ENCODE peak calls at places on chromosomes 11 and 22, in four cellular contexts. S is testis, B is coronary artery, A is fibroblast of mammary gland. Y is an unnamed sample.
A peak's percentile ranks its signal among the peaks of the same experiment; 100 is the strongest.

GRCh38 chr11:75576445-75577049 is 14.5 kb downstream of the SERPINH1 start:
- DNase-seq in S (peak; percentile 50), B (no peak), A (peak; percentile 55), Y (peak; percentile 63)

GRCh38 chr22:21959274-21960074 is 6.8 kb upstream of the PPM1F start:
- DNase-seq in S (no peak), B (no peak), A (no peak), Y (no peak)

GRCh38 chr11:109978895-109979294 is 114.3 kb upstream of the ZC3H12C start:
- DNase-seq in S (no peak), B (no peak), A (no peak), Y (peak; percentile 50)

GRCh38 chr11:34586655-34587281 is 34.1 kb upstream of the EHF start:
- DNase-seq in S (no peak), B (no peak), A (no peak), Y (no peak)

GRCh38 chr22:19661156-19661555 is 53.1 kb upstream of the SEPTIN5 start:
- DNase-seq in S (no peak), B (no peak), A (no peak), Y (peak; percentile 8)

GRCh38 chr11:42407379-42407778 is 904.4 kb upstream of the API5 start:
- DNase-seq in S (peak; percentile 51), B (no peak), A (no peak), Y (no peak)

GRCh38 chr11:61817471-61818202 is 834 bp upstream of the FADS1 start:
- DNase-seq in S (no peak), B (no peak), A (no peak), Y (no peak)

GRCh38 chr11:75073459-75074190 is 23.1 kb downstream of the OR2AT4 start:
- DNase-seq in S (no peak), B (no peak), A (no peak), Y (no peak)

GRCh38 chr11:10492084-10492483 is 37.0 kb downstream of the AMPD3 start:
- DNase-seq in S (no peak), B (no peak), A (peak; percentile 45), Y (no peak)

GRCh38 chr22:41539146-41540005 is 4.9 kb downstream of the POLR3H start:
- DNase-seq in S (no peak), B (no peak), A (peak; percentile 42), Y (no peak)

GRCh38 chr22:37400719-37401118 is 26.6 kb downstream of the ELFN2 start:
- DNase-seq in S (no peak), B (no peak), A (no peak), Y (no peak)

GRCh38 chr11:64359712-64360402 is 895 bp downstream of the RPS6KA4 start:
- DNase-seq in S (no peak), B (no peak), A (no peak), Y (no peak)

GRCh38 chr11:76282106-76282630 is 75.9 kb upstream of the WNT11 start:
- DNase-seq in S (no peak), B (no peak), A (no peak), Y (no peak)

GRCh38 chr11:74014880-74015279 is 6.0 kb upstream of the UCP3 start:
- DNase-seq in S (no peak), B (no peak), A (no peak), Y (no peak)

GRCh38 chr11:66495401-66495844 is 15.0 kb upstream of the BBS1 start:
- DNase-seq in S (no peak), B (no peak), A (no peak), Y (no peak)

GRCh38 chr11:68865241-68865640 is 23.5 kb upstream of the CPT1A start:
- DNase-seq in S (no peak), B (no peak), A (no peak), Y (no peak)

GRCh38 chr11:65429724-65430405 is 7.3 kb downstream of the NEAT1 start:
- DNase-seq in S (peak; percentile 64), B (peak; percentile 87), A (peak; percentile 89), Y (peak; percentile 80)

GRCh38 chr11:114811971-114812370 is 133.6 kb downstream of the NXPE2 start:
- DNase-seq in S (no peak), B (no peak), A (no peak), Y (no peak)

GRCh38 chr11:118198370-118198769 is 21.9 kb upstream of the SCN2B start:
- DNase-seq in S (peak; percentile 88), B (no peak), A (peak; percentile 54), Y (peak; percentile 44)

DNA sequence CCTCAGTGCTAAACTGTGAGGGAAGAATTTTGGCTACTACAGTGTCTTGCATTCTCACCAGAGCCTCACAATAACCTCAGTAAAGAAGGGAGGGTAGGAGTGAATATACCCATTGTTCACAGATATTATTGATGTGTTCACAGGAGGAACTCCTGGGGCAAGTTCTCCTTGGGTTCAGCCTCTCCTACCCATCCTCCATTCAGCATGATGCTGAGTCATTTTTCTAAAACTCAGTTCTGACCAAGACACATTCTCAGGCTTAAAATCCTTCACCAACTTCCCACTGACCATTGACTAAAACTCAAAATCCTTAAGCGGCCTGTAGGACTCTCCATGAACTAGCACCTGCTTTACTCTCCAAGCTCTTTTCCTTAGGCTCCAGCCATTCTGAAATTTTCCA is 48.7 kb downstream of the SYTL2 start:
- DNase-seq in S (no peak), B (no peak), A (peak; percentile 23), Y (no peak)
- H3K4me3 ChIP-seq in S (no peak overlapping the region), B (no peak overlapping the region), A (no peak overlapping the region), Y (no peak overlapping the region)

GRCh38 chr11:121928597-121929580 is 187.1 kb downstream of the BLID start:
- DNase-seq in S (no peak), B (no peak), A (no peak), Y (no peak)
- H3K4me3 ChIP-seq in S (peak overlapping the region; percentile 29), B (peak overlapping the region; percentile 62), A (peak overlapping the region; percentile 46), Y (no peak overlapping the region)

GRCh38 chr11:16925495-16926065 is 88.6 kb downstream of the PLEKHA7 start:
- DNase-seq in S (peak; percentile 42), B (no peak), A (no peak), Y (no peak)

GRCh38 chr11:16923987-16924386 is 90.2 kb downstream of the PLEKHA7 start:
- DNase-seq in S (no peak), B (no peak), A (no peak), Y (no peak)

GRCh38 chr11:16926868-16927267 is 87.3 kb downstream of the PLEKHA7 start:
- DNase-seq in S (no peak), B (no peak), A (no peak), Y (no peak)

GRCh38 chr11:16924826-16925494 is 89.3 kb downstream of the PLEKHA7 start:
- DNase-seq in S (peak; percentile 71), B (no peak), A (peak; percentile 20), Y (no peak)

GRCh38 chr11:16924462-16924825 is 89.8 kb downstream of the PLEKHA7 start:
- DNase-seq in S (no peak), B (no peak), A (no peak), Y (no peak)
- H3K4me3 ChIP-seq in S (no peak overlapping the region), B (peak overlapping the region; percentile 70), A (no peak overlapping the region), Y (no peak overlapping the region)

DNA sequence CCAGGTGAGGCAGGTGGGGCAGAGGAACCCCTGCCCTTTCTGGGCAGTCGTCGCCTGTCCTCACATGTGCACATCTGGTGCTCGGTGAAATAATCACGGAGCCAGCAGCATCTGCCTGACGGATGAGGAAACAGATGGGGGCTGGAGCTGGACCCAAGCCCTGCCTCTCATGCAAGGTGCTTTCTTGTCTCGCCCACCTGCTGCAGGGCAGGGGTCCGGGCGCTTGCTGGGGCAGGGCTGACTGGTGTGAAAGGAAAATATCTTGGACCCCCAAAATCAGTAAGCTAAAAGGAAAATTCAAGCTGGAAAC is 3.3 kb downstream of the ALDH3B2 start:
- DNase-seq in S (no peak), B (no peak), A (no peak), Y (no peak)
- H3K4me3 ChIP-seq in S (no peak overlapping the region), B (no peak overlapping the region), A (no peak overlapping the region), Y (no peak overlapping the region)

Y was measured in IMR-90.